ENCODE peak calls at places on chromosomes 4 and X, in four cellular contexts. P is uterus, Y is cardiac muscle cell, I is fibroblast of the aortic adventitia. C is an unnamed sample.

GRCh38 chr4:1305261-1305711 is 15.6 kb downstream of the MAEA start:
- DNase-seq in P (no peak), Y (no peak), I (no peak), C (no peak)

GRCh38 chrX:81174286-81174685 is 27.4 kb downstream of the HMGN5 start:
- DNase-seq in P (no peak), Y (peak; percentile 19), I (peak; percentile 51), C (peak; percentile 26)

GRCh38 chrX:109797311-109797975 is 64.4 kb upstream of the ACSL4 start:
- DNase-seq in P (no peak), Y (no peak), I (peak; percentile 47), C (peak; percentile 17)

GRCh38 chr4:73855406-73855805 is 2.3 kb downstream of the PF4V1 start:
- DNase-seq in P (no peak), Y (no peak), I (no peak), C (no peak)

GRCh38 chr4:825063-825968 is 613 bp downstream of the CPLX1 start:
- DNase-seq in P (no peak), Y (peak; percentile 66), I (no peak), C (peak; percentile 65)

GRCh38 chr4:88938138-88938537 is 118.8 kb downstream of the FAM13A start:
- DNase-seq in P (no peak), Y (no peak), I (peak; percentile 94), C (peak; percentile 88)

GRCh38 chr4:155629183-155629825 is 37.3 kb upstream of the GUCY1A1 start:
- DNase-seq in P (no peak), Y (no peak), I (no peak), C (peak; percentile 63)

GRCh38 chr4:32128549-32128948 is 1408.4 kb downstream of the PCDH7 start:
- DNase-seq in P (no peak), Y (no peak), I (no peak), C (no peak)

GRCh38 chr4:56048621-56049427 is 100.1 kb downstream of the CEP135 start:
- DNase-seq in P (peak; percentile 35), Y (peak; percentile 86), I (peak; percentile 26), C (peak; percentile 92)

GRCh38 chr4:64781737-64782326 is 372.6 kb upstream of the TECRL start:
- DNase-seq in P (no peak), Y (peak; percentile 26), I (peak; percentile 52), C (peak; percentile 76)

GRCh38 chr4:185764880-185765279 is 47.1 kb downstream of the SORBS2 start:
- DNase-seq in P (no peak), Y (no peak), I (no peak), C (no peak)

GRCh38 chr4:77473509-77473908 is 132.1 kb upstream of the CXCL13 start:
- DNase-seq in P (no peak), Y (no peak), I (peak; percentile 39), C (peak; percentile 17)

GRCh38 chrX:151704023-151704663 is 8.9 kb downstream of the PRRG3 start:
- DNase-seq in P (no peak), Y (no peak), I (peak; percentile 4), C (no peak)

C was measured in astrocyte of the hippocampus.